ENCODE peak calls at places on chromosome 7, in seven cellular contexts. O is transverse colon, L is K562, R is Peyer's patch, W is tibial nerve, U is body of pancreas, B is heart left ventricle. E is an unnamed sample. For H3K27me3, the result is how much of the 10 kb centered on the place peaks cover.

GRCh38 chr7:8963722-8964121 is 530.3 kb downstream of the NXPH1 start:
- DNase-seq in L (no peak), W (no peak), R (no peak), O (no peak), U (no peak), B (no peak), E (no peak)

GRCh38 chr7:32357535-32358277 is 132.5 kb downstream of the LSM5 start:
- DNase-seq in B (no peak), W (no peak), U (no peak), L (no peak), R (no peak), O (no peak), E (no peak)

GRCh38 chr7:29563590-29564454 is at the start of gene PRR15:
- DNase-seq in L (no peak), O (peak), W (no peak), U (peak), R (peak), B (peak), E (peak)

GRCh38 chr7:139821349-139822115 is 7.5 kb upstream of the TBXAS1 start:
- DNase-seq in L (no peak), U (no peak), B (no peak), R (no peak), W (no peak), O (no peak), E (peak)

GRCh38 chr7:11533229-11533820 is 298.7 kb downstream of the THSD7A start:
- DNase-seq in U (no peak), L (no peak), W (no peak), O (no peak), R (no peak), B (no peak), E (no peak)

GRCh38 chr7:100894860-100895700 is 608 bp downstream of the ACHE start:
- DNase-seq in B (peak), U (peak), R (peak), W (peak), O (peak), L (peak), E (peak)

GRCh38 chr7:87345166-87345927 is at the start of gene CROT:
- DNase-seq in L (peak), O (peak), R (peak), B (peak), W (peak), U (peak), E (peak)

GRCh38 chr7:155032978-155033377 is 30.1 kb upstream of the PAXIP1 start:
- DNase-seq in U (no peak), L (no peak), B (no peak), O (no peak), W (no peak), R (no peak), E (no peak)

GRCh38 chr7:879093-879492 is 2.7 kb downstream of the GET4 start:
- DNase-seq in L (no peak), W (no peak), U (peak), B (peak), R (no peak), O (no peak), E (peak)

GRCh38 chr7:116340201-116340847 is 130.0 kb downstream of the TES start:
- DNase-seq in W (no peak), L (no peak), R (no peak), B (no peak), O (no peak), U (no peak), E (no peak)

GRCh38 chr7:3064077-3064476 is 20.4 kb upstream of the CARD11 start:
- DNase-seq in W (no peak), L (no peak), O (no peak), U (no peak), R (no peak), B (no peak), E (no peak)
- TF ChIP-seq CTCF in W (no peak), L (no peak), O (no peak), U (no peak), R (no peak), B (no peak), E (no peak)

GRCh38 chr7:130781346-130781745 is 47.3 kb upstream of the KLF14 start:
- DNase-seq in R (no peak), W (no peak), B (no peak), L (no peak), O (no peak), U (no peak), E (no peak)
- H3K27me3 ChIP-seq in R (under half), W (under half), B (under half), L (under half), O (under half), U (under half), E (under half)

DNA sequence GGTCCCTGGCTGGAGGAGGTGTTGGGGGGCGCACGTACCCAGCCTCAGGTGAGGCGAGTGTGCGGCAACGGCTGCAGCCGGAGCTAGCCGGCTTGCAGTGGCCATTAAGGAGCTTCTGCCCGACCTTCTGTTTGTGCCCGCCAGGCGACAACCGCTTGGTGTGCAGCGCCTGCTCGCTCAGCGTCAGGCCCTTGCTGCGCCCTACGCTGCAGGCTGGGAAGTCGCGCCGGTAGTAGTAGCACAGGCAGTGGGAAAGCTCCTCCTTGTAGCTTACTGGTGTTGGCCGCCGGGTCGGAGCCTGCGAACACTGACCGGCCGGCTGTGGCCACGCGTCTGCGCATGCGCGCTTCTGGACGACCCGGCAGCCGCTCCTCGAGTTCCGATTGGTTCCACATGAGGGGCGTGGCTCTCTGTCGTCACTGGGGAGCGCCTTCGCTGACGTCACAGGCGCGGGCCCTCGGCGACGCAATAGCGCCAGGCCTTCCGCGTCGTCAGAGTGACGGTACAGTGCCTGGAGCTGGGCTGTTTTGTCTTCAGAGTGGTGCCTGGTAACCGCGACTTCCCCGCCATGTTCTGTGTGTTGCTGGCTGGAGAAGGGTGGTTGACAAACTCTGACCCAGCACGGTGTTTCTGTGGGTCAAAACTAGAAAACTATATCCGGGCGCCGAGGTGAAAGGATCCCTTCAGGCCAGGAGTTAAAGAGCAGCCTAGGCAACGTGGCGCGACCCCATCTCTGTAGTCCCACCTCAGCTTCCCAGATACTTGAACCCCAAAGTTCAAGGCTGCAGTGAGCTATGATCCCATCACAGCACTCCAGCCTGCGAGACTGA is 76.3 kb upstream of the TMEM248 start:
- DNase-seq in U (peak), B (peak), L (peak), O (peak), W (peak), R (peak), E (peak)
- TF ChIP-seq POLR2A in U (peak), B (peak), L (peak), O (peak), W (peak), R (peak), E (peak)

GRCh38 chr7:110003827-110004226 is 1087.1 kb upstream of the LRRN3 start:
- DNase-seq in B (no peak), U (no peak), W (no peak), L (no peak), R (no peak), O (no peak), E (no peak)
- TF ChIP-seq CTCF in B (no peak), U (no peak), W (no peak), L (no peak), R (no peak), O (no peak), E (no peak)

GRCh38 chr7:108004220-108005142 is 1.5 kb upstream of the LAMB1 start:
- DNase-seq in L (no peak), U (peak), O (no peak), B (no peak), R (peak), W (peak), E (no peak)
- H3K27me3 ChIP-seq in L (under half), U (under half), O (under half), B (under half), R (under half), W (under half), E (under half)

DNA sequence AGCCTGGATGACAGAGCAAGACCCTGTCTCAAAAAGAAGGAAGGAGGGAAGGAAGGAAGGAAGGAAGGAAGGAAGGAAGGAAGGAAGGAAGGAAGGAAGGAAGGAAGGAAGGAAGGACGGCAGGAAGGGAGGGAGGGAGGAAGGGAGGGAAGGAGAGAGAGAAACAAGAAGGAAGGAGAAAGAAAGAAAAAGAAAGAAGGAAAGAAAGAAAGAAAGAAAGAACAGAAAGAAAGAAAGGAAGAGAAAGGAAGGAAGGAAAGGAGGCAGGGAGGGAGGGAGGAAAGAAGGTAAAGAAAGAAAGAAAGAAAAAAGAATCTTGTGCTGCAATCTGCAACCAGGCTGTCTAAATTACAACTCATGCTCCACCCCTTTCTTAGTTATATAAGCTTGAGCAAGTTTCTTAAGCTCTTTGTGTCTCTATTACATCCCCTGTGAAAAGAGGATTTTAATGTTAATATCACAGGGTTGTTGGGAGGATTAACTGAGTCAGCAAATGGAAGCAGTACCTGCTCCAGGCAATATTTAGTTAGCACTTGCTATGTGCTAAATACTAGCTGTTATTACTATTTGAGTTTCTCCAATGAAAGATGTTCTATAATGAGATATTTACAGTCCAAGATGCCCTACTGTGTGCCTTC is 917.9 kb upstream of the AUTS2 start:
- DNase-seq in B (no peak), R (no peak), L (no peak), U (no peak), W (no peak), O (no peak), E (no peak)
- TF ChIP-seq POLR2A in B (no peak), R (no peak), L (no peak), U (no peak), W (no peak), O (no peak), E (no peak)